ENCODE peak calls at places on chromosomes 13 and 19, in four cellular contexts. W is H1, Z is skeletal muscle cell, Y is fibroblast of pulmonary artery. H is an unnamed sample.

GRCh38 chr13:105232403-105232802 is 1303.1 kb downstream of the EFNB2 start:
- DNase-seq in Y (no peak), Z (no peak), W (no peak), H (no peak)

GRCh38 chr13:32098275-32098674 is 66.7 kb downstream of the FRY start:
- DNase-seq in W (no peak), Z (no peak), Y (no peak), H (no peak)

GRCh38 chr19:53102186-53102585 is 1.0 kb downstream of the ZNF160 start:
- DNase-seq in W (no peak), Y (no peak), Z (no peak), H (no peak)

GRCh38 chr13:31322025-31322424 is 122.2 kb downstream of the B3GLCT start:
- DNase-seq in Z (peak), Y (peak), W (no peak), H (no peak)

GRCh38 chr13:63684822-63685221 is 2269.2 kb upstream of the PCDH20 start:
- DNase-seq in W (no peak), Z (no peak), Y (no peak), H (no peak)

GRCh38 chr13:29459818-29460335 is 135.6 kb downstream of the SLC7A1 start:
- DNase-seq in W (no peak), Z (no peak), Y (no peak), H (no peak)

GRCh38 chr19:5541456-5541855 is 26.3 kb downstream of the TINCR start:
- DNase-seq in W (no peak), Z (no peak), Y (no peak), H (no peak)

GRCh38 chr13:41652735-41653361 is 195.5 kb downstream of the RGCC start:
- DNase-seq in W (no peak), Y (peak), Z (no peak), H (peak)

GRCh38 chr13:44317752-44318550 is 55.7 kb upstream of the SERP2 start:
- DNase-seq in W (no peak), Y (no peak), Z (peak), H (no peak)

GRCh38 chr19:1167687-1168561 is 6.1 kb downstream of the SBNO2 start:
- DNase-seq in Y (no peak), W (no peak), Z (no peak), H (no peak)

GRCh38 chr13:30998548-30999140 is 66.2 kb downstream of the TEX26 start:
- DNase-seq in Y (peak), Z (no peak), W (no peak), H (no peak)

GRCh38 chr19:54172764-54173699 is at the start of gene TMC4:
- DNase-seq in Y (no peak), Z (no peak), W (no peak), H (peak)

GRCh38 chr19:934865-935422 is 9.1 kb downstream of the ARID3A start:
- DNase-seq in W (no peak), Z (peak), Y (peak), H (no peak)

GRCh38 chr19:16508546-16508945 is 12.4 kb downstream of the C19orf44 start:
- DNase-seq in Z (no peak), Y (no peak), W (no peak), H (no peak)

GRCh38 chr19:44025217-44025936 is at the start of gene ZNF222:
- DNase-seq in Z (peak), W (peak), Y (peak), H (peak)

GRCh38 chr13:74550039-74550438 is 415.8 kb upstream of the KLF12 start:
- DNase-seq in W (no peak), Y (peak), Z (no peak), H (no peak)

GRCh38 chr19:6971366-6971765 is 49.9 kb downstream of the MBD3L2B start:
- DNase-seq in Z (no peak), W (no peak), Y (no peak), H (no peak)

GRCh38 chr13:49569993-49570689 is 15.2 kb downstream of the RCBTB1 start:
- DNase-seq in Y (no peak), Z (no peak), W (no peak), H (no peak)

GRCh38 chr19:13821292-13821691 is 26.0 kb downstream of the ZSWIM4 start:
- DNase-seq in Y (no peak), W (no peak), Z (no peak), H (no peak)

GRCh38 chr19:47109177-47109540 is 4.4 kb downstream of the ZC3H4 start:
- DNase-seq in Y (no peak), W (no peak), Z (no peak), H (no peak)
- H3K4me3 ChIP-seq in Y (peak), W (peak), Z (peak), H (peak)

GRCh38 chr19:21587549-21587948 is 82.1 kb downstream of the ZNF429 start:
- DNase-seq in W (no peak), Z (no peak), Y (no peak), H (no peak)

GRCh38 chr19:21588202-21588601 is 82.8 kb downstream of the ZNF429 start:
- DNase-seq in Y (no peak), W (no peak), Z (no peak), H (no peak)

GRCh38 chr19:21585491-21585890 is 80.1 kb downstream of the ZNF429 start:
- DNase-seq in Z (no peak), Y (no peak), W (no peak), H (no peak)

GRCh38 chr19:21586341-21587116 is 81.1 kb downstream of the ZNF429 start:
- DNase-seq in Z (no peak), Y (no peak), W (no peak), H (no peak)

DNA sequence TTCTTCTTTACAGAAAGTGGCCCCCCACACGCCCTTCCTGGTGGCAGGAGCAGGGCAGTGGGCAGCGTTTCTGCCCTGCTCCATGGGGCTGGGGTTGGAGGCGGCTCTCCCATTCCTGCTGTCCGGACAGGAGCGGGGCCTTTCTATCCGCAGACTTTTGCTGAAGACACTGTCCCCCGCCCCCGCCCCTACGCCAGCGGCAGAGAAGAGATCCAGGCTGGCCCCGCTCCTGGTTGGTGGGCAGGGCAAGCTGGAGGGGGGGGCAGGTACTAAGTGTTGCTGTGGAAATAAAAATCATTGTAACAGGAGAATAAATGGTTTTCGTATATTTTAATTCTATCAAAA is 81.7 kb downstream of the ZNF429 start:
- DNase-seq in W (no peak), Y (no peak), Z (no peak), H (no peak)
- H3K4me3 ChIP-seq in W (peak), Y (no peak), Z (no peak), H (no peak)

DNA sequence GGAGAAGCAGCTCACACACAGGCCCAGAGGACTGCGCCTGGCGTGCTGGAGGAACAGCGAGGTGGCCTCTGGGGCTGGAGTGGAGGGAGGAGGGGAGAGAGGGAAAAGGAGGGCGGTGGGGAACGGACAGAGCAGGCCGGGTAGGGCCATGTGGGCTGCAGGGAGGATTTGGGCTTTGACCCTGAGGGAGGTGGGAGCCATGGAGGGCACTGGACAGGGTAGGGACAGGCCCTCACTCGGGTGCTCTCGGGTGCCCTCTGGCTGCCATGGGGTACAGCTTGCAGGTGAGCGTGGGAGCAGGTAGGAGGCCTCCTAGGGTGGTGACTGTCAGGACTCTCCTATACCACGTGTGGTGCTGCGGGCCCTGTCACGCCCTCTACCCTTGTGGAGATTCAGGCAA is 22.8 kb downstream of the PLIN4 start:
- DNase-seq in Y (no peak), Z (no peak), W (no peak), H (no peak)
- H3K4me3 ChIP-seq in Y (no peak), Z (no peak), W (no peak), H (no peak)

GRCh38 chr19:45780448-45781281 is 1.6 kb downstream of the DMPK start:
- DNase-seq in W (no peak), Z (no peak), Y (no peak), H (no peak)

GRCh38 chr19:45782820-45783785 is 813 bp upstream of the DMPK start:
- DNase-seq in Z (no peak), W (no peak), Y (peak), H (no peak)

GRCh38 chr19:45784096-45784495 is 1.8 kb upstream of the DMPK start:
- DNase-seq in W (no peak), Z (no peak), Y (no peak), H (no peak)

GRCh38 chr19:45781282-45782161 is 768 bp downstream of the DMPK start:
- DNase-seq in Z (no peak), W (no peak), Y (no peak), H (no peak)

DNA sequence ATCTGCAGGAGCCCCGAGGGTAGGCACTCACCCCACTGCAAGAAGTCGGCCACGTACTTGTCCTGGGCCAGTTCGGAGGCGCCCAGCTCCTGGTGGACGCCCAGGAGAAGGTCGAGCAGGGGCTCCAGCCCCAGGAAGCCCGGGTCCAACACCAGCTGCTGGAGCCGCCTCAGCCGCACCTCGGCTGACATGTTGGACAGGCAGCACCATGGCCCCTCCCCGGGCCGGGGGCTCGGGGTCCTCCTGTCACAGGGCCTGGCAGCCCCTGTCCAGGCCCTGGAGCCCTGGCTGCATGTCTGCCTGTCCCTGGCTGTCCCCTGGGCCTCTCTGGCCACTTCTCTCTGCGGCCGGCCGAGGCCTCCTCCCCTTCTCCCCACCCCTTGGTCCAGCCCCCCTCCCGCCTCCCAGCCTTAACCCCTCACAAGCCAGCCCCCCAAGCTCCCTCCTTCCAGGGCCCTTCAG is at the start of gene DMPK:
- DNase-seq in Z (no peak), Y (no peak), W (no peak), H (no peak)
- H3K4me3 ChIP-seq in Z (peak), Y (peak), W (no peak), H (no peak)

GRCh38 chr13:51632643-51633357 is 48.5 kb downstream of the WDFY2 start:
- DNase-seq in Y (no peak), W (no peak), Z (no peak), H (peak)
- H3K4me3 ChIP-seq in Y (no peak), W (no peak), Z (no peak), H (no peak)

GRCh38 chr19:50983625-50984292 is at the start of gene KLK7:
- DNase-seq in W (no peak), Y (no peak), Z (no peak), H (no peak)
- H3K4me3 ChIP-seq in W (no peak), Y (no peak), Z (no peak), H (no peak)

DNA sequence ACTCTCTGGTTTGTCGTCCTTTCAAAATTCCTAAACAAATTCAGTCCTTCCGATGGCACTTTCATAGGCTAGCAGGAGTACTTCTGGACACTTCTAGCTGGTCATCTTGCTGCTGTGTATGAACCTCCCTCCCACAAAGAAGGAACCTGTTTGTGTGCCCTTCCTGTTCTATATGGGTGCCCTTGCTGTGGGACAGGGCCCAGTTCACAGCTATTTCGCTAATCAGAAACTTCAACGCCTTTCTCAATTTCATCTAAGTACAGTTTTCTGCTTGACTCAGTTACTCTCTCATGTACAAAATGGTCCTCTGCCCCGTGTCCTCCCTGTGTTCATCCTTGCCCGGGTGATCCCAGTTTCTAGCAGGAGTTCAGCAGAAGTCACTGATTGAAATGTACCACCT is 96.1 kb downstream of the STARD13 start:
- DNase-seq in W (no peak), Y (no peak), Z (no peak), H (no peak)
- H3K4me3 ChIP-seq in W (no peak), Y (no peak), Z (no peak), H (no peak)

GRCh38 chr13:112586334-112586733 is 1.6 kb downstream of the TUBGCP3 start:
- DNase-seq in W (no peak), Z (no peak), Y (no peak), H (no peak)
- H3K4me3 ChIP-seq in W (no peak), Z (no peak), Y (no peak), H (peak)

DNA sequence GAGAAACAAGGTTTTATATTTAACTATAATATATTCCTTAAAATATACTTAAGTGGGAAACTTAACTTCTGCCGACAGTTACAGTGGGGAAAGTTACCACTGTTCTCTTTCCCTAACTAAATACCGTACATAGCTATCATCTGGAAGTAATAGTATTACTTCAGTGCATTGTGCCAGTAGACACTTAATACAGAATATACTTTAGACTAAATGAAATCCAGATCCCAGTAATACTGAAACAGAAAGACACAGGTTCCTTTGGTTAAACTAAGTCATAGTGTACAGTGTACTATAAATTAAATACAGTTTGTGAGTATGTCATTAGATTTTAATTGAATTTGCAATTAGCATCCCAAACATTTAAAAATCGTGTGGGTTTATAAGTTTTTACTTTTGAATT is 107.5 kb downstream of the PCCA start:
- DNase-seq in Y (no peak), Z (no peak), W (no peak), H (no peak)
- H3K4me3 ChIP-seq in Y (no peak), Z (no peak), W (no peak), H (no peak)